ENCODE peak calls at places on chromosomes 1 and 21, in four cellular contexts. C is iris pigment epithelial cell, X is WTC11, A is AG10803. Y is an unnamed sample.

GRCh38 chr1:34917017-34917416 is 12.4 kb downstream of the DLGAP3 start:
- DNase-seq in C (no peak), X (no peak), A (no peak), Y (no peak)

GRCh38 chr1:186008920-186009737 is 274.9 kb downstream of the HMCN1 start:
- DNase-seq in C (peak), X (no peak), A (peak), Y (no peak)

GRCh38 chr1:20484526-20485462 is 1.2 kb downstream of the CAMK2N1 start:
- DNase-seq in C (peak), X (no peak), A (no peak), Y (peak)

GRCh38 chr1:237794071-237794470 is 96.7 kb downstream of the ZP4 start:
- DNase-seq in C (peak), X (no peak), A (no peak), Y (no peak)

GRCh38 chr1:201013031-201013485 is 10.5 kb downstream of the KIF21B start:
- DNase-seq in C (no peak), X (no peak), A (no peak), Y (no peak)

GRCh38 chr1:234014208-234014607 is 109.7 kb downstream of the SLC35F3 start:
- DNase-seq in C (no peak), X (no peak), A (no peak), Y (no peak)

GRCh38 chr1:154418898-154419619 is 13.9 kb downstream of the IL6R start:
- DNase-seq in C (no peak), X (no peak), A (no peak), Y (no peak)

GRCh38 chr1:7538033-7538432 is 233.1 kb upstream of the VAMP3 start:
- DNase-seq in C (peak), X (no peak), A (no peak), Y (no peak)

GRCh38 chr21:15014220-15014619 is 50.6 kb downstream of the NRIP1 start:
- DNase-seq in C (peak), X (no peak), A (no peak), Y (no peak)

GRCh38 chr1:75342799-75343198 is 208.6 kb downstream of the LHX8 start:
- DNase-seq in C (no peak), X (no peak), A (no peak), Y (peak)

GRCh38 chr1:168089979-168090337 is 46.8 kb downstream of the GPR161 start:
- DNase-seq in C (no peak), X (no peak), A (no peak), Y (no peak)

GRCh38 chr1:153509729-153510354 is 25.9 kb downstream of the S100A6 start:
- DNase-seq in C (peak), X (peak), A (no peak), Y (peak)

GRCh38 chr1:64112281-64112680 is 91.1 kb upstream of the UBE2U start:
- DNase-seq in C (peak), X (no peak), A (peak), Y (no peak)

GRCh38 chr1:36522461-36523229 is 39.9 kb upstream of the CSF3R start:
- DNase-seq in C (no peak), X (no peak), A (no peak), Y (no peak)

GRCh38 chr1:182229907-182230522 is 161.6 kb downstream of the GLUL start:
- DNase-seq in C (no peak), X (no peak), A (peak), Y (peak)

GRCh38 chr1:225880636-225881035 is 1.5 kb downstream of the TMEM63A start:
- DNase-seq in C (no peak), X (no peak), A (no peak), Y (no peak)

GRCh38 chr1:224170748-224171478 is 12.1 kb upstream of the DEGS1 start:
- DNase-seq in C (peak), X (peak), A (peak), Y (peak)

GRCh38 chr1:158002022-158002629 is 8.7 kb downstream of the KIRREL1 start:
- DNase-seq in C (peak), X (no peak), A (peak), Y (peak)

GRCh38 chr1:19473119-19473518 is 12.2 kb downstream of the CAPZB start:
- DNase-seq in C (no peak), X (no peak), A (no peak), Y (no peak)

GRCh38 chr1:108570128-108570527 is 10.2 kb downstream of the EEIG2 start:
- DNase-seq in C (peak), X (no peak), A (peak), Y (peak)

GRCh38 chr1:53899206-53899628 is 5.2 kb downstream of the DIO1 start:
- DNase-seq in C (no peak), X (no peak), A (peak), Y (no peak)

GRCh38 chr1:155081472-155082300 is 3.0 kb downstream of the EFNA3 start:
- DNase-seq in C (no peak), X (peak), A (no peak), Y (peak)

GRCh38 chr1:220755316-220755715 is 7.2 kb downstream of the MTARC2 start:
- DNase-seq in C (no peak), X (no peak), A (no peak), Y (no peak)

GRCh38 chr1:47732489-47732888 is 264.7 kb downstream of the TRABD2B start:
- DNase-seq in C (no peak), X (no peak), A (no peak), Y (no peak)

GRCh38 chr1:108896160-108897150 is 19.7 kb downstream of the GPSM2 start:
- DNase-seq in C (no peak), X (no peak), A (peak), Y (no peak)

GRCh38 chr1:32125313-32125712 is 17.5 kb downstream of the KPNA6 start:
- DNase-seq in C (no peak), X (no peak), A (no peak), Y (no peak)

GRCh38 chr1:7587108-7587507 is 184.0 kb upstream of the VAMP3 start:
- DNase-seq in C (no peak), X (no peak), A (no peak), Y (no peak)

GRCh38 chr1:41718444-41719028 is 200.2 kb downstream of the HIVEP3 start:
- DNase-seq in C (no peak), X (no peak), A (no peak), Y (no peak)

GRCh38 chr21:36164427-36164784 is 7.8 kb downstream of the DOP1B start:
- DNase-seq in C (no peak), X (no peak), A (no peak), Y (no peak)

GRCh38 chr1:18955442-18956188 is 861 bp downstream of the IFFO2 start:
- DNase-seq in C (peak), X (peak), A (no peak), Y (peak)

GRCh38 chr1:98653186-98653585 is 8.3 kb upstream of the SNX7 start:
- DNase-seq in C (peak), X (no peak), A (no peak), Y (no peak)

GRCh38 chr1:206579747-206580437 is 32.4 kb downstream of the EIF2D start:
- DNase-seq in C (peak), X (no peak), A (peak), Y (no peak)

GRCh38 chr1:35047188-35047858 is 15.6 kb upstream of the ZMYM6 start:
- DNase-seq in C (peak), X (no peak), A (peak), Y (no peak)

GRCh38 chr1:100584761-100585745 is 47.1 kb downstream of the GPR88 start:
- DNase-seq in C (peak), X (no peak), A (peak), Y (no peak)

GRCh38 chr1:225963735-225964530 is 22.9 kb upstream of the LEFTY2 start:
- DNase-seq in C (no peak), X (no peak), A (no peak), Y (no peak)

GRCh38 chr1:169514566-169515270 is 29.0 kb upstream of the SLC19A2 start:
- DNase-seq in C (peak), X (no peak), A (no peak), Y (no peak)

GRCh38 chr1:6800728-6801127 is 15.5 kb downstream of the CAMTA1 start:
- DNase-seq in C (peak), X (no peak), A (peak), Y (no peak)

GRCh38 chr1:211908453-211908852 is 77.9 kb upstream of the LPGAT1 start:
- DNase-seq in C (no peak), X (no peak), A (no peak), Y (no peak)